ENCODE peak calls at places on chromosomes 1 and 21, in ten cellular contexts. One of them, this sample, is unnamed.

GRCh38 chr1:235024706-235025421 is 103.8 kb downstream of the TOMM20 start:
- DNase-seq in lower lobe of right lung: no peak
- DNase-seq in mesendoderm: no peak
- DNase-seq in PC-3: no peak
- DNase-seq in ovary: no peak
- DNase-seq in heart left ventricle: no peak
- DNase-seq in esophagus muscularis mucosa: no peak
- DNase-seq in Karpas-422: no peak
- DNase-seq in SJSA1: no peak
- DNase-seq in CD8-positive, alpha-beta memory T cell: no peak
- DNase-seq in this sample: no peak

GRCh38 chr1:108534748-108535147 is 25.2 kb upstream of the EEIG2 start:
- DNase-seq in lower lobe of right lung: no peak
- DNase-seq in mesendoderm: no peak
- DNase-seq in PC-3: no peak
- DNase-seq in ovary: no peak
- DNase-seq in heart left ventricle: no peak
- DNase-seq in esophagus muscularis mucosa: no peak
- DNase-seq in Karpas-422: no peak
- DNase-seq in SJSA1: no peak
- DNase-seq in CD8-positive, alpha-beta memory T cell: no peak
- DNase-seq in this sample: no peak

GRCh38 chr1:78284354-78284753 is 206.4 kb upstream of the PTGFR start:
- DNase-seq in lower lobe of right lung: no peak
- DNase-seq in mesendoderm: no peak
- DNase-seq in PC-3: no peak
- DNase-seq in ovary: no peak
- DNase-seq in heart left ventricle: no peak
- DNase-seq in esophagus muscularis mucosa: no peak
- DNase-seq in Karpas-422: no peak
- DNase-seq in SJSA1: no peak
- DNase-seq in CD8-positive, alpha-beta memory T cell: no peak
- DNase-seq in this sample: no peak

GRCh38 chr1:40313329-40313957 is 3.6 kb downstream of the COL9A2 start:
- DNase-seq in lower lobe of right lung: no peak
- DNase-seq in mesendoderm: no peak
- DNase-seq in PC-3: no peak
- DNase-seq in ovary: no peak
- DNase-seq in heart left ventricle: no peak
- DNase-seq in esophagus muscularis mucosa: no peak
- DNase-seq in Karpas-422: peak; percentile 82
- DNase-seq in SJSA1: no peak
- DNase-seq in CD8-positive, alpha-beta memory T cell: no peak
- DNase-seq in this sample: no peak

GRCh38 chr1:236502972-236503639 is 20.7 kb upstream of the LGALS8 start:
- DNase-seq in lower lobe of right lung: peak; percentile 76
- DNase-seq in mesendoderm: peak; percentile 91
- DNase-seq in PC-3: peak; percentile 85
- DNase-seq in ovary: no peak
- DNase-seq in heart left ventricle: peak; percentile 52
- DNase-seq in esophagus muscularis mucosa: no peak
- DNase-seq in Karpas-422: no peak
- DNase-seq in SJSA1: peak; percentile 95
- DNase-seq in CD8-positive, alpha-beta memory T cell: no peak
- DNase-seq in this sample: no peak

GRCh38 chr1:14095001-14095400 is 395.0 kb downstream of the PRDM2 start:
- DNase-seq in lower lobe of right lung: no peak
- DNase-seq in mesendoderm: peak; percentile 45
- DNase-seq in PC-3: peak; percentile 63
- DNase-seq in ovary: no peak
- DNase-seq in heart left ventricle: no peak
- DNase-seq in esophagus muscularis mucosa: peak; percentile 42
- DNase-seq in Karpas-422: peak; percentile 74
- DNase-seq in SJSA1: no peak
- DNase-seq in CD8-positive, alpha-beta memory T cell: no peak
- DNase-seq in this sample: no peak

GRCh38 chr1:227918736-227919135 is 29.0 kb downstream of the WNT9A start:
- DNase-seq in lower lobe of right lung: no peak
- DNase-seq in mesendoderm: no peak
- DNase-seq in PC-3: no peak
- DNase-seq in ovary: no peak
- DNase-seq in heart left ventricle: no peak
- DNase-seq in esophagus muscularis mucosa: no peak
- DNase-seq in Karpas-422: no peak
- DNase-seq in SJSA1: no peak
- DNase-seq in CD8-positive, alpha-beta memory T cell: no peak
- DNase-seq in this sample: no peak

GRCh38 chr1:101291562-101292035 is 54.8 kb downstream of the S1PR1 start:
- DNase-seq in lower lobe of right lung: no peak
- DNase-seq in mesendoderm: peak; percentile 42
- DNase-seq in PC-3: peak; percentile 40
- DNase-seq in ovary: no peak
- DNase-seq in heart left ventricle: no peak
- DNase-seq in esophagus muscularis mucosa: no peak
- DNase-seq in Karpas-422: peak; percentile 73
- DNase-seq in SJSA1: no peak
- DNase-seq in CD8-positive, alpha-beta memory T cell: no peak
- DNase-seq in this sample: peak; percentile 53

GRCh38 chr1:201511925-201512539 is 5.1 kb upstream of the CSRP1 start:
- DNase-seq in lower lobe of right lung: peak; percentile 83
- DNase-seq in mesendoderm: peak; percentile 91
- DNase-seq in PC-3: peak; percentile 16
- DNase-seq in ovary: no peak
- DNase-seq in heart left ventricle: peak; percentile 76
- DNase-seq in esophagus muscularis mucosa: no peak
- DNase-seq in Karpas-422: peak; percentile 64
- DNase-seq in SJSA1: no peak
- DNase-seq in CD8-positive, alpha-beta memory T cell: no peak
- DNase-seq in this sample: peak; percentile 86

GRCh38 chr1:9615316-9616063 is 26.8 kb downstream of the TMEM201 start:
- DNase-seq in lower lobe of right lung: no peak
- DNase-seq in mesendoderm: peak; percentile 69
- DNase-seq in PC-3: peak; percentile 56
- DNase-seq in ovary: peak; percentile 40
- DNase-seq in heart left ventricle: no peak
- DNase-seq in esophagus muscularis mucosa: no peak
- DNase-seq in Karpas-422: peak; percentile 81
- DNase-seq in SJSA1: no peak
- DNase-seq in CD8-positive, alpha-beta memory T cell: peak; percentile 33
- DNase-seq in this sample: no peak

GRCh38 chr1:114139540-114139939 is 14.1 kb downstream of the SYT6 start:
- DNase-seq in lower lobe of right lung: no peak
- DNase-seq in mesendoderm: no peak
- DNase-seq in PC-3: no peak
- DNase-seq in ovary: no peak
- DNase-seq in heart left ventricle: no peak
- DNase-seq in esophagus muscularis mucosa: no peak
- DNase-seq in Karpas-422: no peak
- DNase-seq in SJSA1: no peak
- DNase-seq in CD8-positive, alpha-beta memory T cell: no peak
- DNase-seq in this sample: no peak

GRCh38 chr1:197948926-197949899 is 32.0 kb downstream of the LHX9 start:
- DNase-seq in lower lobe of right lung: no peak
- DNase-seq in mesendoderm: no peak
- DNase-seq in PC-3: no peak
- DNase-seq in ovary: no peak
- DNase-seq in heart left ventricle: no peak
- DNase-seq in esophagus muscularis mucosa: no peak
- DNase-seq in Karpas-422: peak; percentile 36
- DNase-seq in SJSA1: no peak
- DNase-seq in CD8-positive, alpha-beta memory T cell: no peak
- DNase-seq in this sample: no peak

GRCh38 chr1:5620997-5621396 is 371.2 kb downstream of the NPHP4 start:
- DNase-seq in lower lobe of right lung: no peak
- DNase-seq in mesendoderm: peak; percentile 86
- DNase-seq in PC-3: peak; percentile 44
- DNase-seq in ovary: peak; percentile 14
- DNase-seq in heart left ventricle: no peak
- DNase-seq in esophagus muscularis mucosa: peak; percentile 68
- DNase-seq in Karpas-422: no peak
- DNase-seq in SJSA1: no peak
- DNase-seq in CD8-positive, alpha-beta memory T cell: no peak
- DNase-seq in this sample: no peak

GRCh38 chr1:71080178-71080781 is 555 bp downstream of the ZRANB2 start:
- DNase-seq in lower lobe of right lung: no peak
- DNase-seq in mesendoderm: peak; percentile 53
- DNase-seq in PC-3: no peak
- DNase-seq in ovary: no peak
- DNase-seq in heart left ventricle: no peak
- DNase-seq in esophagus muscularis mucosa: no peak
- DNase-seq in Karpas-422: peak; percentile 67
- DNase-seq in SJSA1: no peak
- DNase-seq in CD8-positive, alpha-beta memory T cell: no peak
- DNase-seq in this sample: no peak

GRCh38 chr21:42291003-42291750 is 24.0 kb downstream of the TFF3 start:
- DNase-seq in lower lobe of right lung: no peak
- DNase-seq in mesendoderm: no peak
- DNase-seq in PC-3: no peak
- DNase-seq in ovary: no peak
- DNase-seq in heart left ventricle: no peak
- DNase-seq in esophagus muscularis mucosa: no peak
- DNase-seq in Karpas-422: no peak
- DNase-seq in SJSA1: no peak
- DNase-seq in CD8-positive, alpha-beta memory T cell: no peak
- DNase-seq in this sample: peak; percentile 76

GRCh38 chr1:230977781-230978490 is 725 bp downstream of the TTC13 start:
- DNase-seq in lower lobe of right lung: peak; percentile 53
- DNase-seq in mesendoderm: peak; percentile 38
- DNase-seq in PC-3: peak; percentile 57
- DNase-seq in ovary: peak; percentile 27
- DNase-seq in heart left ventricle: peak; percentile 50
- DNase-seq in esophagus muscularis mucosa: no peak
- DNase-seq in Karpas-422: peak; percentile 77
- DNase-seq in SJSA1: no peak
- DNase-seq in CD8-positive, alpha-beta memory T cell: peak; percentile 6
- DNase-seq in this sample: peak; percentile 87
- H3K4me3 ChIP-seq in lower lobe of right lung: peak overlapping the region; percentile 73
- H3K4me3 ChIP-seq in mesendoderm: peak overlapping the region; percentile 71
- H3K4me3 ChIP-seq in PC-3: peak overlapping the region; percentile 91
- H3K4me3 ChIP-seq in ovary: peak overlapping the region; percentile 50
- H3K4me3 ChIP-seq in heart left ventricle: peak overlapping the region; percentile 77
- H3K4me3 ChIP-seq in esophagus muscularis mucosa: peak overlapping the region; percentile 90
- H3K4me3 ChIP-seq in Karpas-422: peak overlapping the region; percentile 93
- H3K4me3 ChIP-seq in SJSA1: peak overlapping the region; percentile 93
- H3K4me3 ChIP-seq in CD8-positive, alpha-beta memory T cell: peak overlapping the region; percentile 67
- H3K4me3 ChIP-seq in this sample: peak overlapping the region; percentile 71

DNA sequence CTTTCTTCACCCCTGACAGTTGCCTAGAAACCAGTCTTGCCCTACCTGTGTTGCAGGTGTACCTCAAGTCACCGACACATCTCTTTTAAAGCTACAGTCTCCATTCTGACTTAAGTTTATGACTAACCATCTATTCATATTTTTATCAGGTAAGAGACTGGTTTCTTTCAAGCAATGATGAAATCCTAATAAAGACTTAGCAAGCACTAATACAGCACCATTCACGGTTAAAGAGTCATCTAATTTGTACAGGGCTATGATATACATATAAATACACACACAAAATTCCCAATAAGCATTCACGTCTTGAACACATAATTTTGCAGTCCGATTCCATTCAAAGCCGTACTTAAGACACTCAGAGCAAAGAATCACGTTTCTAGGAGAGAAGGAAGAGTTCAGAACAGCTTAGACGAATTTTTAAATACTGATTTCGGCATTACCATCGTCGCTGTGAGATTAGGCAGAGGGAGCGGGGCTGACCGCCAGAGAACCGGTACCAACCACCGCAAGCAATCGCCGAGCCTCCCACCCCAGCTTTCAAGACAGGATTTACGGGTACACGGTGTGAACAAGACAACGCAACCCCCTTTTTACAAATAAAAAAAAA is 943 bp downstream of the ERRFI1 start:
- DNase-seq in lower lobe of right lung: no peak
- DNase-seq in mesendoderm: no peak
- DNase-seq in PC-3: peak; percentile 74
- DNase-seq in ovary: no peak
- DNase-seq in heart left ventricle: no peak
- DNase-seq in esophagus muscularis mucosa: no peak
- DNase-seq in Karpas-422: no peak
- DNase-seq in SJSA1: no peak
- DNase-seq in CD8-positive, alpha-beta memory T cell: no peak
- DNase-seq in this sample: no peak
- H3K4me1 ChIP-seq in lower lobe of right lung: peaks cover 55% of the 10 kb centered on the region
- H3K4me1 ChIP-seq in mesendoderm: peaks cover 9% of the 10 kb centered on the region
- H3K4me1 ChIP-seq in PC-3: peaks cover 64% of the 10 kb centered on the region
- H3K4me1 ChIP-seq in ovary: peaks cover 10% of the 10 kb centered on the region
- H3K4me1 ChIP-seq in heart left ventricle: peaks cover 36% of the 10 kb centered on the region
- H3K4me1 ChIP-seq in esophagus muscularis mucosa: peaks cover 66% of the 10 kb centered on the region
- H3K4me1 ChIP-seq in Karpas-422: no peaks in the 10 kb centered on the region
- H3K4me1 ChIP-seq in SJSA1: peaks cover 51% of the 10 kb centered on the region
- H3K4me1 ChIP-seq in CD8-positive, alpha-beta memory T cell: peaks cover 12% of the 10 kb centered on the region
- H3K4me1 ChIP-seq in this sample: peaks cover 17% of the 10 kb centered on the region

DNA sequence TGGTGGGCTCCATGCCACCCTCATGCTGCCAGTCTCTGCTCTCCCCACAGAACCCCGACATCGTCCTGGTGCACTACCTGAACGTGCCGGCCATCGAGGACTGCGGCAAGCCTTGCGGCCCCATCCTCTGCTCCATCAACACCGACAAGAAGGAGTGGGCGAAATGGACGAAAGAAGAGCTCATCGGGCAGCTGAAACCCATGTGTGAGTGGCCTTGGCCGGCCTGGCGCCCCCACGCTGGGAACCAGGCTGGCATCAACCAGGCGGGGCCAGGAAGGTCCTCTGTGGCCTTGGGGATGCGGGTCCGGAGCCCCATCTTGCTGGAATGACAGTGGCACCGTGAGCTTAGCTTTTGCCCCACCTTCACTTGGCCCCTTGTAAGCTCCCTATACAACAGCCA is 130.7 kb upstream of the VAMP3 start:
- DNase-seq in lower lobe of right lung: no peak
- DNase-seq in mesendoderm: no peak
- DNase-seq in PC-3: no peak
- DNase-seq in ovary: no peak
- DNase-seq in heart left ventricle: no peak
- DNase-seq in esophagus muscularis mucosa: no peak
- DNase-seq in Karpas-422: no peak
- DNase-seq in SJSA1: no peak
- DNase-seq in CD8-positive, alpha-beta memory T cell: no peak
- DNase-seq in this sample: peak; percentile 46
- H3K4me3 ChIP-seq in lower lobe of right lung: no peak overlapping the region
- H3K4me3 ChIP-seq in mesendoderm: no peak overlapping the region
- H3K4me3 ChIP-seq in PC-3: no peak overlapping the region
- H3K4me3 ChIP-seq in ovary: no peak overlapping the region
- H3K4me3 ChIP-seq in heart left ventricle: no peak overlapping the region
- H3K4me3 ChIP-seq in esophagus muscularis mucosa: no peak overlapping the region
- H3K4me3 ChIP-seq in Karpas-422: no peak overlapping the region
- H3K4me3 ChIP-seq in SJSA1: no peak overlapping the region
- H3K4me3 ChIP-seq in CD8-positive, alpha-beta memory T cell: no peak overlapping the region
- H3K4me3 ChIP-seq in this sample: no peak overlapping the region

GRCh38 chr1:155012760-155013602 is 10.4 kb downstream of the ZBTB7B start:
- DNase-seq in lower lobe of right lung: no peak
- DNase-seq in mesendoderm: no peak
- DNase-seq in PC-3: no peak
- DNase-seq in ovary: no peak
- DNase-seq in heart left ventricle: no peak
- DNase-seq in esophagus muscularis mucosa: no peak
- DNase-seq in Karpas-422: no peak
- DNase-seq in SJSA1: no peak
- DNase-seq in CD8-positive, alpha-beta memory T cell: no peak
- DNase-seq in this sample: no peak
- H3K4me1 ChIP-seq in lower lobe of right lung: peaks cover 89% of the 10 kb centered on the region
- H3K4me1 ChIP-seq in mesendoderm: peaks cover 20% of the 10 kb centered on the region
- H3K4me1 ChIP-seq in PC-3: peaks cover 14% of the 10 kb centered on the region
- H3K4me1 ChIP-seq in ovary: peaks cover 16% of the 10 kb centered on the region
- H3K4me1 ChIP-seq in heart left ventricle: peaks cover 47% of the 10 kb centered on the region
- H3K4me1 ChIP-seq in esophagus muscularis mucosa: peaks cover 85% of the 10 kb centered on the region
- H3K4me1 ChIP-seq in Karpas-422: peaks cover 79% of the 10 kb centered on the region
- H3K4me1 ChIP-seq in SJSA1: peaks cover 14% of the 10 kb centered on the region
- H3K4me1 ChIP-seq in CD8-positive, alpha-beta memory T cell: peaks cover 88% of the 10 kb centered on the region
- H3K4me1 ChIP-seq in this sample: peaks cover 29% of the 10 kb centered on the region